ENCODE peak calls at places on chromosome 12, in six cellular contexts. P is glomerular endothelial cell; G is CD4-positive, alpha-beta T cell; L is NCI-H1105 treated with DMSO at 0.1 percent for 48 hours; N is stimulated activated CD4-positive, alpha-beta T cell treated with anti-CD3 and anti-CD28 coated beads, Interleukin-4, amount 100 ng/mL, for 4 hours; Q is Peyer's patch. V is an unnamed sample.

GRCh38 chr12:39581592-39581991 is 38.0 kb downstream of the ABCD2 start:
- DNase-seq in L (no peak), G (no peak), N (no peak), P (no peak), Q (no peak), V (no peak)

GRCh38 chr12:76158518-76159321 is 74.2 kb upstream of the NAP1L1 start:
- DNase-seq in Q (peak), N (peak), P (peak), G (peak), L (no peak), V (no peak)

GRCh38 chr12:109258201-109258600 is 50.9 kb downstream of the FOXN4 start:
- DNase-seq in P (no peak), N (no peak), G (no peak), L (no peak), Q (no peak), V (no peak)

GRCh38 chr12:123041811-123042655 is 61.6 kb downstream of the ARL6IP4 start:
- DNase-seq in G (no peak), P (no peak), L (no peak), Q (peak), N (no peak), V (no peak)

GRCh38 chr12:25949343-25949742 is 9.1 kb upstream of the RASSF8 start:
- DNase-seq in N (no peak), G (no peak), Q (no peak), L (no peak), P (no peak), V (no peak)

GRCh38 chr12:80269953-80270552 is 170.7 kb downstream of the OTOGL start:
- DNase-seq in N (no peak), G (no peak), L (peak), Q (peak), P (peak), V (peak)

GRCh38 chr12:6465467-6466183 is 4.9 kb downstream of the VAMP1 start:
- DNase-seq in G (peak), P (peak), N (no peak), Q (peak), L (peak), V (peak)

GRCh38 chr12:98373019-98373554 is 142.3 kb upstream of the TMPO start:
- DNase-seq in G (no peak), Q (no peak), P (no peak), N (no peak), L (peak), V (peak)

GRCh38 chr12:87953257-87953860 is 75.8 kb downstream of the C12orf50 start:
- DNase-seq in P (peak), Q (no peak), G (no peak), N (no peak), L (peak), V (peak)

GRCh38 chr12:48924617-48925217 is 575 bp downstream of the FKBP11 start:
- DNase-seq in N (peak), L (peak), Q (peak), P (no peak), G (peak), V (peak)

GRCh38 chr12:123064356-123064755 is 83.9 kb downstream of the ARL6IP4 start:
- DNase-seq in Q (no peak), G (no peak), P (no peak), N (no peak), L (no peak), V (no peak)

GRCh38 chr12:56158926-56159461 is 835 bp downstream of the MYL6 start:
- DNase-seq in N (no peak), Q (peak), L (peak), P (no peak), G (no peak), V (no peak)

GRCh38 chr12:54390668-54391551 is 6.4 kb upstream of the ZNF385A start:
- DNase-seq in P (no peak), N (peak), Q (peak), G (peak), L (peak), V (peak)

V was measured in COR-L47.